ENCODE peak calls at places on chromosomes 6 and 20, in five cellular contexts. C is effector memory CD8-positive, alpha-beta T cell; V is activated naive CD8-positive, alpha-beta T cell treated with anti-CD3 and anti-CD28 coated beads, Interleukin-2, amount 10 ng/mL, durations not matched to agents 7 days and 5 days; R is lower lobe of right lung; N is CD4-positive, CD25-positive, alpha-beta regulatory T cell. U is an unnamed sample.

GRCh38 chr6:37279366-37280134 is 21.6 kb upstream of the TMEM217 start:
- ATAC-seq in C (no peak), V (no peak), R (peak; percentile 62), N (no peak), U (peak; percentile 38)

GRCh38 chr6:16375828-16376227 is 137.4 kb downstream of the GMPR start:
- ATAC-seq in C (no peak), V (no peak), R (no peak), N (no peak), U (no peak)

GRCh38 chr6:40695114-40695513 is 108.0 kb upstream of the LRFN2 start:
- ATAC-seq in C (no peak), V (no peak), R (no peak), N (no peak), U (peak; percentile 41)

GRCh38 chr20:33719277-33719988 is 677 bp downstream of the PXMP4 start:
- ATAC-seq in C (no peak), V (peak; percentile 1), R (no peak), N (no peak), U (no peak)

GRCh38 chr20:48921168-48921882 is at the start of gene ARFGEF2:
- ATAC-seq in C (peak; percentile 90), V (peak; percentile 94), R (peak; percentile 97), N (peak; percentile 96), U (peak; percentile 87)

GRCh38 chr20:41352106-41352505 is 11.5 kb downstream of the LPIN3 start:
- ATAC-seq in C (no peak), V (no peak), R (no peak), N (no peak), U (no peak)

GRCh38 chr6:81643156-81643555 is 109.3 kb downstream of the TENT5A start:
- ATAC-seq in C (no peak), V (no peak), R (no peak), N (no peak), U (no peak)

GRCh38 chr20:19483309-19483708 is 270.9 kb downstream of the SLC24A3 start:
- ATAC-seq in C (no peak), V (no peak), R (no peak), N (no peak), U (no peak)

GRCh38 chr20:47189060-47189459 is 167.4 kb downstream of the ZMYND8 start:
- ATAC-seq in C (no peak), V (no peak), R (no peak), N (no peak), U (no peak)

GRCh38 chr6:37668251-37668650 is 29.4 kb downstream of the MDGA1 start:
- ATAC-seq in C (no peak), V (no peak), R (no peak), N (no peak), U (no peak)

GRCh38 chr6:137697267-137697938 is 169.7 kb upstream of the TNFAIP3 start:
- ATAC-seq in C (no peak), V (no peak), R (no peak), N (no peak), U (peak; percentile 92)